ENCODE peak calls at places on chromosomes 16 and 17, in five cellular contexts. E is H1, G is HepG2, A is GM12878, P is K562. M is an unnamed sample.

GRCh38 chr16:85851034-85851780 is 47.8 kb upstream of the IRF8 start:
- DNase-seq in E (no peak), G (no peak), A (no peak), P (peak; percentile 17), M (no peak)

GRCh38 chr17:50276588-50277356 is 2.5 kb downstream of the TMEM92 start:
- DNase-seq in E (no peak), G (peak; percentile 50), A (no peak), P (no peak), M (peak; percentile 51)

GRCh38 chr16:60127196-60127595 is 1393.1 kb upstream of the GOT2 start:
- DNase-seq in E (no peak), G (no peak), A (no peak), P (no peak), M (no peak)

GRCh38 chr17:4733073-4733531 is 1.9 kb downstream of the MED11 start:
- DNase-seq in E (no peak), G (peak; percentile 37), A (no peak), P (no peak), M (no peak)

GRCh38 chr16:73000020-73000906 is 47.7 kb downstream of the ZFHX3 start:
- DNase-seq in E (no peak), G (peak; percentile 91), A (no peak), P (no peak), M (no peak)

GRCh38 chr16:83953796-83954576 is 946 bp downstream of the OSGIN1 start:
- DNase-seq in E (no peak), G (peak; percentile 73), A (no peak), P (peak; percentile 81), M (peak; percentile 72)

GRCh38 chr16:5951486-5951885 is 853.9 kb upstream of the EEF2KMT start:
- DNase-seq in E (no peak), G (no peak), A (no peak), P (no peak), M (no peak)

GRCh38 chr16:49466881-49467280 is 93.3 kb downstream of the C16orf78 start:
- DNase-seq in E (peak; percentile 26), G (no peak), A (no peak), P (no peak), M (no peak)

GRCh38 chr17:39271546-39271945 is 45.8 kb upstream of the STAC2 start:
- DNase-seq in E (no peak), G (no peak), A (no peak), P (no peak), M (no peak)

GRCh38 chr16:4869147-4869790 is 22.0 kb downstream of the UBN1 start:
- DNase-seq in E (no peak), G (no peak), A (no peak), P (no peak), M (no peak)

GRCh38 chr16:85395207-85395912 is 217.8 kb upstream of the GSE1 start:
- DNase-seq in E (peak; percentile 49), G (peak; percentile 37), A (peak; percentile 24), P (peak; percentile 83), M (peak; percentile 91)

GRCh38 chr16:55948230-55948629 is 73.1 kb upstream of the CES5A start:
- DNase-seq in E (no peak), G (no peak), A (no peak), P (peak; percentile 18), M (no peak)

GRCh38 chr17:40218006-40218739 is 931 bp upstream of the WIPF2 start:
- DNase-seq in E (no peak), G (no peak), A (no peak), P (no peak), M (no peak)

GRCh38 chr16:81549547-81550411 is 105.2 kb downstream of the CMIP start:
- DNase-seq in E (no peak), G (no peak), A (no peak), P (no peak), M (no peak)

GRCh38 chr17:29126268-29126923 is 53.8 kb downstream of the MYO18A start:
- DNase-seq in E (no peak), G (no peak), A (no peak), P (no peak), M (no peak)

GRCh38 chr17:82440991-82441627 is 9.4 kb downstream of the CYBC1 start:
- DNase-seq in E (no peak), G (no peak), A (no peak), P (no peak), M (no peak)

GRCh38 chr16:88769617-88770458 is 15.2 kb downstream of the PIEZO1 start:
- DNase-seq in E (peak; percentile 84), G (no peak), A (no peak), P (peak; percentile 97), M (peak; percentile 54)

GRCh38 chr16:7285520-7285919 is 47.1 kb upstream of the RBFOX1 start:
- DNase-seq in E (no peak), G (no peak), A (no peak), P (no peak), M (no peak)

GRCh38 chr17:82241926-82242697 is 13.3 kb downstream of the SLC16A3 start:
- DNase-seq in E (no peak), G (peak; percentile 52), A (no peak), P (peak; percentile 83), M (no peak)

GRCh38 chr17:46730679-46731078 is 87.8 kb downstream of the WNT3 start:
- DNase-seq in E (no peak), G (no peak), A (no peak), P (no peak), M (no peak)

GRCh38 chr16:4936181-4936990 is 562 bp downstream of the PPL start:
- DNase-seq in E (peak; percentile 80), G (no peak), A (no peak), P (peak; percentile 39), M (no peak)

GRCh38 chr17:47225436-47225858 is 16.3 kb downstream of the MYL4 start:
- DNase-seq in E (no peak), G (peak; percentile 45), A (no peak), P (peak; percentile 68), M (no peak)

GRCh38 chr17:79028496-79029326 is 4.7 kb downstream of the C1QTNF1 start:
- DNase-seq in E (no peak), G (peak; percentile 39), A (no peak), P (no peak), M (no peak)

GRCh38 chr17:79905832-79906231 is 66.6 kb upstream of the CBX4 start:
- DNase-seq in E (no peak), G (peak; percentile 95), A (no peak), P (peak; percentile 53), M (peak; percentile 77)

GRCh38 chr16:54934536-54935410 is 4.1 kb downstream of the IRX5 start:
- DNase-seq in E (peak; percentile 75), G (no peak), A (no peak), P (no peak), M (no peak)

GRCh38 chr16:54936979-54937672 is 6.5 kb downstream of the IRX5 start:
- DNase-seq in E (peak; percentile 90), G (no peak), A (no peak), P (no peak), M (peak; percentile 54)

GRCh38 chr16:54935411-54936085 is 4.9 kb downstream of the IRX5 start:
- DNase-seq in E (no peak), G (no peak), A (no peak), P (no peak), M (no peak)

GRCh38 chr16:54937673-54938350 is 7.1 kb downstream of the IRX5 start:
- DNase-seq in E (peak; percentile 54), G (no peak), A (no peak), P (no peak), M (no peak)

DNA sequence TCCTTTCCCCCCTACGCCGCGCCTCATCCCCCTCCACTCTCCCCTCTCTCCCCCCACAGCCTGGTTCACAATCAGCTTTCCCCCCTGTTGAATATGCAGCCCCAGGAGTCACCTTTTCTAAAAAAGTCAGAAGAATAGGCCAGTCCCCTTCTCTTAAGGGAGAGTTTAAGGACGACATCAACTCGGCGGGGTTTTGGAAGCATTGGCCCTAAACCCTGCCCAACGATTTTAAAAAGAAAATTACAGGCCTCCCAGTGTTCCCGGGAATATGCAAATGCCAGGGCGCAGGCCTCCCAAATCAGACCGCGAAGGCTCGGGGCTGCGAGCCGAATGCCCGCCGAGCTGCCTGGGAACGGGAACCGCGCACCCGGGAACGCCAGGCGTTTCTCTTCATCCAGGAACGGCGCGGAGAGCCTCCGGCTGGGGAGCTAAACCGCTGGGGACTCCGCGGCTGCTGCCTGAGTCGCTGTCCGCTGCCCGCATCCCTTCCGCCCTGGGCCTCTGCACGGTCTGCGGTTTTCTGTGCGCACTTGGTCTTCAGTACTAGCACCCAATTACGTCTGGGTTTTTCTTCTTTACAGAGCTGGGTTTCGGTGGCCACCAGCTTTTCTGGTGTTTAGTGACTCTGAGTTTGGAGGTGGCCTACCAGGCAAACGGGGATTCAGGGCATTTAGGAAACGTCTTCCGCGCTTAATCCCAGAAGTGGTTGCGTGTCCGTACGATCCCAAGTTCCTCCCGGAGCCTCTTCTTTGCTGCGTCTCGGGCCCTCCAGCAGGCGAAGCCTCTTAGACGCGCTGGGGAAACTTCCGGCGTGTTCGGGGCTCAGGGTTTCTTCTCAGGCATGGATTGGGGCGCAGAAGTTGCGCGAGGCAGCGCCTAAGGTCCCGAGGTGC is 5.7 kb downstream of the IRX5 start:
- DNase-seq in E (peak; percentile 73), G (no peak), A (no peak), P (no peak), M (no peak)
- TF ChIP-seq RFX5 in E (no peak), G (no peak), A (no peak), P (no peak), M (no peak)

DNA sequence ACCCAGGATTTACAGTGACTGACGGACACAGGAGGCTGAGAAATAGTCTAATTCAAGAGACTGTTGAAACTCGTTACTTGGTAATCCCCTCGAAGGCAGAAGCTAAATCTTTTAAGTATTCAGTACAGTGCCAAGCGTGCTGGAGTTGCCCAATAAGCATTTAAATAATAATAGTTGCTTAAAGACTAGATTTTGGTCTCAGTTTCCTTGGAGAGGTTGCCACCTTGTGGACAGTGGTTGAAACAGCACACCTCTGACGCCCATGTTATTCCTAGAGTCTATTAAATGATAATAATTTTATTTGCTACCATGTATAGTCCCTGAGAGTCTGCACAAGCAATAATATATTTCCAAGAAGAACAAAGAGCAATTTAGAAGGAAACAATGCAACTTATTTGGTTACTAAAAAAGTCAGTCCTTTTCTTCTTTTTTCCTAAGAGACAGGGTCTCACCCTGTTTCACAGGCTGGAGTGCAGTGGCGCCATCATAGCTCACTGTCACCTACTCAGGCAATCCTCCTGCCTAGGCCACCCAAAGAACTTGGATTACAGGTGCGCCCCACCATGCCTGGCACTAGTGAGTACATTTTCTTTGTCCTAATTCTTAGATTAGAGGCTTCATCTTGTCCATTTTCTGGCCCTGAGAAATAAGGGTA is 138.0 kb upstream of the NUDT7 start:
- DNase-seq in E (peak; percentile 59), G (peak; percentile 44), A (no peak), P (peak; percentile 55), M (peak; percentile 66)
- TF ChIP-seq HDAC2 in E (no peak), G (no peak), A (no peak), P (no peak), M (no peak)

GRCh38 chr17:60909405-60909804 is 231.8 kb downstream of the BCAS3 start:
- DNase-seq in E (no peak), G (no peak), A (no peak), P (no peak), M (no peak)

GRCh38 chr17:60905709-60906108 is 228.1 kb downstream of the BCAS3 start:
- DNase-seq in E (no peak), G (no peak), A (no peak), P (no peak), M (no peak)

GRCh38 chr17:60914078-60914477 is 236.4 kb downstream of the BCAS3 start:
- DNase-seq in E (no peak), G (no peak), A (no peak), P (no peak), M (no peak)

GRCh38 chr17:60908324-60908723 is 230.7 kb downstream of the BCAS3 start:
- DNase-seq in E (no peak), G (no peak), A (no peak), P (no peak), M (no peak)

GRCh38 chr17:60910415-60910814 is 232.8 kb downstream of the BCAS3 start:
- DNase-seq in E (no peak), G (no peak), A (no peak), P (no peak), M (no peak)
- TF ChIP-seq CHD2 in E (no peak), G (no peak), A (no peak), P (no peak), M (no peak)

GRCh38 chr16:64892843-64893242 is 229.0 kb downstream of the CDH11 start:
- DNase-seq in E (no peak), G (no peak), A (no peak), P (no peak), M (no peak)
- TF ChIP-seq RFX5 in E (no peak), G (no peak), A (no peak), P (no peak), M (no peak)

M was measured in A549.